ENCODE peak calls at places on chromosomes 4 and X, in four cellular contexts. One of them, this sample, is unnamed.

GRCh38 chrX:57821703-57822375 is 88.4 kb downstream of the ZXDA start:
- DNase-seq in activated T-helper 9 cell treated with anti-CD3 and anti-CD28 coated beads, Interleukin-2, amount 50 U/mL, for 16 hours: no peak
- DNase-seq in foreskin fibroblast: peak
- DNase-seq in HEK293T: peak
- DNase-seq in this sample: peak

GRCh38 chrX:129825746-129826505 is 17.8 kb downstream of the ZDHHC9 start:
- DNase-seq in HEK293T: no peak
- DNase-seq in foreskin fibroblast: no peak
- DNase-seq in activated T-helper 9 cell treated with anti-CD3 and anti-CD28 coated beads, Interleukin-2, amount 50 U/mL, for 16 hours: no peak
- DNase-seq in this sample: no peak

GRCh38 chrX:135484636-135485289 is 35.7 kb upstream of the INTS6L start:
- DNase-seq in foreskin fibroblast: peak
- DNase-seq in activated T-helper 9 cell treated with anti-CD3 and anti-CD28 coated beads, Interleukin-2, amount 50 U/mL, for 16 hours: no peak
- DNase-seq in HEK293T: peak
- DNase-seq in this sample: no peak

GRCh38 chr4:34105311-34105710 is 2139.0 kb downstream of the ARAP2 start:
- DNase-seq in foreskin fibroblast: peak
- DNase-seq in activated T-helper 9 cell treated with anti-CD3 and anti-CD28 coated beads, Interleukin-2, amount 50 U/mL, for 16 hours: no peak
- DNase-seq in HEK293T: no peak
- DNase-seq in this sample: no peak

GRCh38 chr4:115165503-115165902 is 52.1 kb upstream of the NDST4 start:
- DNase-seq in foreskin fibroblast: no peak
- DNase-seq in activated T-helper 9 cell treated with anti-CD3 and anti-CD28 coated beads, Interleukin-2, amount 50 U/mL, for 16 hours: no peak
- DNase-seq in HEK293T: no peak
- DNase-seq in this sample: no peak

GRCh38 chr4:31040106-31040505 is 319.9 kb downstream of the PCDH7 start:
- DNase-seq in foreskin fibroblast: no peak
- DNase-seq in activated T-helper 9 cell treated with anti-CD3 and anti-CD28 coated beads, Interleukin-2, amount 50 U/mL, for 16 hours: no peak
- DNase-seq in HEK293T: no peak
- DNase-seq in this sample: no peak

GRCh38 chr4:183797445-183798248 is 107.5 kb upstream of the STOX2 start:
- DNase-seq in HEK293T: peak
- DNase-seq in foreskin fibroblast: peak
- DNase-seq in activated T-helper 9 cell treated with anti-CD3 and anti-CD28 coated beads, Interleukin-2, amount 50 U/mL, for 16 hours: no peak
- DNase-seq in this sample: peak

GRCh38 chrX:124736553-124737240 is 390.3 kb downstream of the SH2D1A start:
- DNase-seq in activated T-helper 9 cell treated with anti-CD3 and anti-CD28 coated beads, Interleukin-2, amount 50 U/mL, for 16 hours: peak
- DNase-seq in HEK293T: no peak
- DNase-seq in foreskin fibroblast: no peak
- DNase-seq in this sample: no peak

GRCh38 chr4:189092596-189092995 is 848.1 kb upstream of the FRG1 start:
- DNase-seq in foreskin fibroblast: no peak
- DNase-seq in HEK293T: no peak
- DNase-seq in activated T-helper 9 cell treated with anti-CD3 and anti-CD28 coated beads, Interleukin-2, amount 50 U/mL, for 16 hours: no peak
- DNase-seq in this sample: no peak

GRCh38 chr4:26171953-26172352 is 148.9 kb upstream of the RBPJ start:
- DNase-seq in foreskin fibroblast: peak
- DNase-seq in activated T-helper 9 cell treated with anti-CD3 and anti-CD28 coated beads, Interleukin-2, amount 50 U/mL, for 16 hours: no peak
- DNase-seq in HEK293T: no peak
- DNase-seq in this sample: no peak

GRCh38 chr4:154082760-154083530 is 294.1 kb upstream of the SFRP2 start:
- DNase-seq in foreskin fibroblast: no peak
- DNase-seq in activated T-helper 9 cell treated with anti-CD3 and anti-CD28 coated beads, Interleukin-2, amount 50 U/mL, for 16 hours: no peak
- DNase-seq in HEK293T: peak
- DNase-seq in this sample: peak

GRCh38 chrX:136176399-136176825 is 29.1 kb downstream of the FHL1 start:
- DNase-seq in activated T-helper 9 cell treated with anti-CD3 and anti-CD28 coated beads, Interleukin-2, amount 50 U/mL, for 16 hours: no peak
- DNase-seq in HEK293T: no peak
- DNase-seq in foreskin fibroblast: peak
- DNase-seq in this sample: no peak

GRCh38 chr4:85783483-85783882 is 308.5 kb downstream of the ARHGAP24 start:
- DNase-seq in foreskin fibroblast: peak
- DNase-seq in HEK293T: no peak
- DNase-seq in activated T-helper 9 cell treated with anti-CD3 and anti-CD28 coated beads, Interleukin-2, amount 50 U/mL, for 16 hours: no peak
- DNase-seq in this sample: no peak

GRCh38 chr4:13783800-13784411 is 156.4 kb upstream of the BOD1L1 start:
- DNase-seq in HEK293T: no peak
- DNase-seq in foreskin fibroblast: no peak
- DNase-seq in activated T-helper 9 cell treated with anti-CD3 and anti-CD28 coated beads, Interleukin-2, amount 50 U/mL, for 16 hours: no peak
- DNase-seq in this sample: no peak

GRCh38 chrX:4710618-4711433 is 997.4 kb upstream of the PRKX start:
- DNase-seq in foreskin fibroblast: no peak
- DNase-seq in HEK293T: no peak
- DNase-seq in activated T-helper 9 cell treated with anti-CD3 and anti-CD28 coated beads, Interleukin-2, amount 50 U/mL, for 16 hours: no peak
- DNase-seq in this sample: no peak

GRCh38 chrX:153736871-153737441 is 12.3 kb downstream of the ABCD1 start:
- DNase-seq in HEK293T: no peak
- DNase-seq in foreskin fibroblast: no peak
- DNase-seq in activated T-helper 9 cell treated with anti-CD3 and anti-CD28 coated beads, Interleukin-2, amount 50 U/mL, for 16 hours: no peak
- DNase-seq in this sample: no peak

GRCh38 chr4:152117501-152117900 is 356.7 kb upstream of the GATB start:
- DNase-seq in foreskin fibroblast: no peak
- DNase-seq in activated T-helper 9 cell treated with anti-CD3 and anti-CD28 coated beads, Interleukin-2, amount 50 U/mL, for 16 hours: no peak
- DNase-seq in HEK293T: no peak
- DNase-seq in this sample: no peak

GRCh38 chrX:49250578-49250977 is 13.9 kb downstream of the FOXP3 start:
- DNase-seq in activated T-helper 9 cell treated with anti-CD3 and anti-CD28 coated beads, Interleukin-2, amount 50 U/mL, for 16 hours: no peak
- DNase-seq in HEK293T: no peak
- DNase-seq in foreskin fibroblast: no peak
- DNase-seq in this sample: no peak

GRCh38 chr4:15077969-15078368 is 75.7 kb downstream of the CPEB2 start:
- DNase-seq in HEK293T: no peak
- DNase-seq in foreskin fibroblast: peak
- DNase-seq in activated T-helper 9 cell treated with anti-CD3 and anti-CD28 coated beads, Interleukin-2, amount 50 U/mL, for 16 hours: no peak
- DNase-seq in this sample: no peak

GRCh38 chr4:188435381-188435780 is 296.1 kb downstream of the TRIML1 start:
- DNase-seq in foreskin fibroblast: no peak
- DNase-seq in activated T-helper 9 cell treated with anti-CD3 and anti-CD28 coated beads, Interleukin-2, amount 50 U/mL, for 16 hours: no peak
- DNase-seq in HEK293T: no peak
- DNase-seq in this sample: no peak

GRCh38 chr4:33941854-33942253 is 2302.5 kb downstream of the ARAP2 start:
- DNase-seq in foreskin fibroblast: no peak
- DNase-seq in activated T-helper 9 cell treated with anti-CD3 and anti-CD28 coated beads, Interleukin-2, amount 50 U/mL, for 16 hours: no peak
- DNase-seq in HEK293T: no peak
- DNase-seq in this sample: no peak

GRCh38 chrX:154026136-154026806 is 6.6 kb upstream of the IRAK1 start:
- DNase-seq in foreskin fibroblast: no peak
- DNase-seq in HEK293T: no peak
- DNase-seq in activated T-helper 9 cell treated with anti-CD3 and anti-CD28 coated beads, Interleukin-2, amount 50 U/mL, for 16 hours: no peak
- DNase-seq in this sample: no peak

GRCh38 chr4:40843696-40844095 is 93.9 kb downstream of the NSUN7 start:
- DNase-seq in foreskin fibroblast: no peak
- DNase-seq in HEK293T: no peak
- DNase-seq in activated T-helper 9 cell treated with anti-CD3 and anti-CD28 coated beads, Interleukin-2, amount 50 U/mL, for 16 hours: no peak
- DNase-seq in this sample: no peak

GRCh38 chrX:21374163-21374993 is at the start of gene CNKSR2:
- DNase-seq in activated T-helper 9 cell treated with anti-CD3 and anti-CD28 coated beads, Interleukin-2, amount 50 U/mL, for 16 hours: peak
- DNase-seq in foreskin fibroblast: no peak
- DNase-seq in HEK293T: peak
- DNase-seq in this sample: peak

GRCh38 chrX:39167791-39168190 is 366.5 kb downstream of the MID1IP1 start:
- DNase-seq in HEK293T: no peak
- DNase-seq in foreskin fibroblast: no peak
- DNase-seq in activated T-helper 9 cell treated with anti-CD3 and anti-CD28 coated beads, Interleukin-2, amount 50 U/mL, for 16 hours: no peak
- DNase-seq in this sample: no peak

GRCh38 chr4:11954093-11954492 is 525.4 kb upstream of the HS3ST1 start:
- DNase-seq in foreskin fibroblast: no peak
- DNase-seq in activated T-helper 9 cell treated with anti-CD3 and anti-CD28 coated beads, Interleukin-2, amount 50 U/mL, for 16 hours: no peak
- DNase-seq in HEK293T: peak
- DNase-seq in this sample: peak

GRCh38 chr4:76748649-76749048 is 149.3 kb downstream of the SOWAHB start:
- DNase-seq in activated T-helper 9 cell treated with anti-CD3 and anti-CD28 coated beads, Interleukin-2, amount 50 U/mL, for 16 hours: no peak
- DNase-seq in HEK293T: peak
- DNase-seq in foreskin fibroblast: no peak
- DNase-seq in this sample: no peak

GRCh38 chrX:121863976-121864375 is 816.6 kb downstream of the GLUD2 start:
- DNase-seq in activated T-helper 9 cell treated with anti-CD3 and anti-CD28 coated beads, Interleukin-2, amount 50 U/mL, for 16 hours: no peak
- DNase-seq in foreskin fibroblast: no peak
- DNase-seq in HEK293T: no peak
- DNase-seq in this sample: no peak

GRCh38 chr4:163332526-163333405 is at the start of gene NPY1R:
- DNase-seq in HEK293T: peak
- DNase-seq in foreskin fibroblast: peak
- DNase-seq in activated T-helper 9 cell treated with anti-CD3 and anti-CD28 coated beads, Interleukin-2, amount 50 U/mL, for 16 hours: no peak
- DNase-seq in this sample: peak

GRCh38 chrX:69285881-69286545 is 120.8 kb upstream of the PJA1 start:
- DNase-seq in foreskin fibroblast: peak
- DNase-seq in HEK293T: peak
- DNase-seq in activated T-helper 9 cell treated with anti-CD3 and anti-CD28 coated beads, Interleukin-2, amount 50 U/mL, for 16 hours: peak
- DNase-seq in this sample: peak

GRCh38 chr4:80336582-80336981 is 1.1 kb downstream of the CFAP299 start:
- DNase-seq in foreskin fibroblast: no peak
- DNase-seq in HEK293T: peak
- DNase-seq in activated T-helper 9 cell treated with anti-CD3 and anti-CD28 coated beads, Interleukin-2, amount 50 U/mL, for 16 hours: no peak
- DNase-seq in this sample: peak

GRCh38 chr4:103150677-103151076 is 47.5 kb downstream of the CENPE start:
- DNase-seq in foreskin fibroblast: peak
- DNase-seq in HEK293T: no peak
- DNase-seq in activated T-helper 9 cell treated with anti-CD3 and anti-CD28 coated beads, Interleukin-2, amount 50 U/mL, for 16 hours: no peak
- DNase-seq in this sample: no peak

GRCh38 chrX:13082286-13083065 is 38.1 kb upstream of the FAM9C start:
- DNase-seq in foreskin fibroblast: no peak
- DNase-seq in activated T-helper 9 cell treated with anti-CD3 and anti-CD28 coated beads, Interleukin-2, amount 50 U/mL, for 16 hours: no peak
- DNase-seq in HEK293T: no peak
- DNase-seq in this sample: no peak

GRCh38 chr4:67052981-67053380 is 492.3 kb downstream of the CENPC start:
- DNase-seq in HEK293T: peak
- DNase-seq in foreskin fibroblast: no peak
- DNase-seq in activated T-helper 9 cell treated with anti-CD3 and anti-CD28 coated beads, Interleukin-2, amount 50 U/mL, for 16 hours: no peak
- DNase-seq in this sample: no peak